ENCODE peak calls at places on chromosomes 3 and 15, in seven cellular contexts. J is mesendoderm, Y is neuronal stem cell, O is mesenchymal stem cell, G is H9, P is IMR-90, A is H1. B is an unnamed sample.

GRCh38 chr3:79001255-79001654 is 766.5 kb downstream of the ROBO1 start:
- DNase-seq in J (no peak), A (no peak), Y (no peak), P (no peak), G (no peak), O (no peak), B (no peak)

GRCh38 chr3:16369247-16369646 is 104.2 kb downstream of the OXNAD1 start:
- DNase-seq in Y (no peak), O (no peak), J (peak; percentile 83), P (no peak), G (no peak), A (no peak), B (peak; percentile 73)

GRCh38 chr3:141877911-141878310 is 1.5 kb downstream of the ATP1B3 start:
- DNase-seq in A (no peak), J (peak; percentile 44), P (peak; percentile 59), O (peak; percentile 52), G (no peak), Y (no peak), B (no peak)

GRCh38 chr3:139506792-139507191 is 30.5 kb upstream of the RBP2 start:
- DNase-seq in G (peak; percentile 52), P (no peak), O (no peak), Y (no peak), J (peak; percentile 68), A (no peak), B (no peak)

GRCh38 chr3:100875239-100875638 is 118.0 kb downstream of the ABI3BP start:
- DNase-seq in G (no peak), P (peak; percentile 88), J (no peak), A (no peak), O (peak; percentile 4), Y (no peak), B (no peak)

GRCh38 chr3:114436182-114436581 is 142.4 kb downstream of the TIGIT start:
- DNase-seq in Y (no peak), O (no peak), P (no peak), G (no peak), J (no peak), A (no peak), B (no peak)

GRCh38 chr3:25781758-25782594 is 1.3 kb downstream of the NGLY1 start:
- DNase-seq in A (no peak), O (no peak), P (no peak), Y (no peak), G (no peak), J (no peak), B (no peak)

GRCh38 chr3:179020112-179020511 is 51.5 kb downstream of the ZMAT3 start:
- DNase-seq in O (peak; percentile 15), G (no peak), A (no peak), Y (no peak), P (no peak), J (no peak), B (no peak)

GRCh38 chr15:67822537-67823370 is 2.6 kb upstream of the SKOR1 start:
- DNase-seq in P (no peak), O (no peak), G (peak; percentile 50), A (no peak), J (no peak), Y (no peak), B (no peak)

GRCh38 chr3:168885028-168885427 is 778.5 kb downstream of the MECOM start:
- DNase-seq in O (no peak), A (no peak), Y (no peak), P (peak; percentile 79), J (no peak), G (no peak), B (no peak)

GRCh38 chr3:68614087-68614486 is 318.3 kb downstream of the TAFA4 start:
- DNase-seq in G (no peak), P (no peak), Y (no peak), A (no peak), J (no peak), O (no peak), B (no peak)
- H2BK120ac ChIP-seq in G (no peak overlapping the region), P (no peak overlapping the region), Y (no peak overlapping the region), A (no peak overlapping the region), J (no peak overlapping the region), O (no peak overlapping the region), B (no peak overlapping the region)

GRCh38 chr15:40006646-40007045 is 32.3 kb downstream of the SRP14 start:
- DNase-seq in O (peak; percentile 51), J (no peak), P (peak; percentile 85), Y (no peak), A (no peak), G (no peak), B (no peak)
- H2AK5ac ChIP-seq in O (no peak overlapping the region), J (no peak overlapping the region), P (no peak overlapping the region), Y (no peak overlapping the region), A (no peak overlapping the region), G (no peak overlapping the region), B (no peak overlapping the region)

GRCh38 chr3:105823149-105823866 is 45.5 kb downstream of the CBLB start:
- DNase-seq in J (no peak), O (peak; percentile 97), P (peak; percentile 98), G (no peak), Y (no peak), A (no peak), B (no peak)
- H2BK120ac ChIP-seq in J (no peak overlapping the region), O (no peak overlapping the region), P (peak overlapping the region; percentile 78), G (no peak overlapping the region), Y (no peak overlapping the region), A (no peak overlapping the region), B (no peak overlapping the region)

GRCh38 chr3:83890763-83891135 is 1068.0 kb upstream of the CADM2 start:
- DNase-seq in O (no peak), J (no peak), G (no peak), P (no peak), Y (no peak), A (no peak), B (no peak)
- H2AK5ac ChIP-seq in O (no peak overlapping the region), J (no peak overlapping the region), G (no peak overlapping the region), P (no peak overlapping the region), Y (no peak overlapping the region), A (no peak overlapping the region), B (no peak overlapping the region)

GRCh38 chr15:60804986-60805949 is 326.3 kb upstream of the ICE2 start:
- DNase-seq in Y (no peak), G (peak; percentile 93), O (peak; percentile 88), J (peak; percentile 80), A (peak; percentile 91), P (peak; percentile 74), B (no peak)
- H2BK120ac ChIP-seq in Y (no peak overlapping the region), G (no peak overlapping the region), O (no peak overlapping the region), J (no peak overlapping the region), A (peak overlapping the region; percentile 30), P (no peak overlapping the region), B (no peak overlapping the region)

GRCh38 chr15:58584789-58585461 is 153.1 kb downstream of the LIPC start:
- DNase-seq in O (no peak), G (no peak), A (no peak), P (no peak), Y (no peak), J (no peak), B (no peak)

GRCh38 chr15:58585668-58586461 is 154.1 kb downstream of the LIPC start:
- DNase-seq in J (no peak), Y (no peak), O (no peak), G (no peak), P (no peak), A (no peak), B (no peak)

GRCh38 chr15:58588096-58588495 is 156.3 kb downstream of the LIPC start:
- DNase-seq in G (no peak), P (no peak), A (no peak), J (peak; percentile 52), Y (no peak), O (no peak), B (peak; percentile 14)

GRCh38 chr15:58589047-58589446 is 157.3 kb downstream of the LIPC start:
- DNase-seq in O (no peak), Y (no peak), G (no peak), J (no peak), A (no peak), P (no peak), B (no peak)

DNA sequence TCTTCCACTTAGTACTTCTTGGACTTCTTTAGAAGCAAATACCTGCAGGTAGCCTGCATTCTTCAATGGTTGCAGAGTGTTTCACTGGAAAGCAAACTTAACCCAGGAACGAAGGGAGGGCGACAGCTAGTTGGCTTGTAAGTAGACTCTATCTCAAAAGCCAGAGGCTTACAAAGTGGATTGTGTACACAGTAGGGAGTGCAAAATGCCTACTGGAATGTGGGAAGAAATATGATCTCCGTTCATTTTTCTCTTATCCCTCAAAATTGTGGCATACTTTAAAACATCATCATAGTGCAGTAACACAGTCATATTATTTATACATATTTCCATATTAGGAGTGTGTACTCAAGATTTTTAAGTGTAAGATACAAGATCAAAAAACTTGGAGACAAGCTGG is 155.7 kb downstream of the LIPC start:
- DNase-seq in Y (no peak), O (no peak), P (peak; percentile 28), A (no peak), G (no peak), J (no peak), B (peak; percentile 47)
- H2AK5ac ChIP-seq in Y (no peak overlapping the region), O (no peak overlapping the region), P (no peak overlapping the region), A (no peak overlapping the region), G (no peak overlapping the region), J (no peak overlapping the region), B (no peak overlapping the region)

GRCh38 chr15:79172032-79172481 is 81.5 kb upstream of the RASGRF1 start:
- DNase-seq in A (no peak), P (no peak), J (peak; percentile 81), G (peak; percentile 66), O (no peak), Y (no peak), B (peak; percentile 27)
- H2BK120ac ChIP-seq in A (no peak overlapping the region), P (no peak overlapping the region), J (no peak overlapping the region), G (no peak overlapping the region), O (no peak overlapping the region), Y (no peak overlapping the region), B (no peak overlapping the region)

DNA sequence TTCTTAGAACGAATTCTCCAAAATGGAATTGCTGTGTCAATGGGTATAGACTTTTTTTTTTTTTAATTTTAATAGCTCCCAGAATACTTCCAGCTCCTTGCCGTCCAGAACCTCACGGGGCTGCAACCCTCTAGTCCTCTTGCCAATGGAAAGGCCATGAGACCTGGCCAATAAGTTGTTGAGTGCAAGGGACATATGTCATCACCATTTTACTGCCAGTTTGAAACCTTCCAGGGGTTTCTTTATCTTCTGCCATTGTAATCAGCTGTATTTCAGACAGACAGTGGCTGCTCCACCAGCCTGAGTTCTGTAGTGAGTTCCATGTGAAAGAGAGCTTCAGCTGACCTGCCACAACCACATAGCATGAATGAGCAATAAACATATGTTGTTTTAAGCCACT is 95.0 kb upstream of the PTPRG start:
- DNase-seq in Y (no peak), J (no peak), O (no peak), P (no peak), A (no peak), G (no peak), B (no peak)
- H2AK5ac ChIP-seq in Y (no peak overlapping the region), J (no peak overlapping the region), O (no peak overlapping the region), P (no peak overlapping the region), A (no peak overlapping the region), G (no peak overlapping the region), B (no peak overlapping the region)